ENCODE peak calls at places on chromosomes 4 and X, in six cellular contexts. One of them, this sample, is unnamed.

GRCh38 chr4:182145360-182145905 is 97.8 kb upstream of the TENM3 start:
- DNase-seq in OCI-LY7: no peak
- DNase-seq in right atrium auricular region: no peak
- DNase-seq in hepatocyte: peak; percentile 16
- DNase-seq in ovary: no peak
- DNase-seq in foreskin keratinocyte: peak; percentile 26
- DNase-seq in this sample: no peak

GRCh38 chr4:107349266-107349665 is 313.2 kb upstream of the DKK2 start:
- DNase-seq in OCI-LY7: no peak
- DNase-seq in right atrium auricular region: no peak
- DNase-seq in hepatocyte: no peak
- DNase-seq in ovary: no peak
- DNase-seq in foreskin keratinocyte: no peak
- DNase-seq in this sample: no peak

GRCh38 chr4:56668267-56668666 is 12.8 kb downstream of the HOPX start:
- DNase-seq in OCI-LY7: peak; percentile 56
- DNase-seq in right atrium auricular region: no peak
- DNase-seq in hepatocyte: no peak
- DNase-seq in ovary: no peak
- DNase-seq in foreskin keratinocyte: no peak
- DNase-seq in this sample: no peak

GRCh38 chr4:76977731-76978350 is 28.3 kb downstream of the SEPTIN11 start:
- DNase-seq in OCI-LY7: no peak
- DNase-seq in right atrium auricular region: no peak
- DNase-seq in hepatocyte: no peak
- DNase-seq in ovary: no peak
- DNase-seq in foreskin keratinocyte: no peak
- DNase-seq in this sample: peak; percentile 50

GRCh38 chr4:184282251-184282713 is 64.6 kb upstream of the ENPP6 start:
- DNase-seq in OCI-LY7: peak; percentile 87
- DNase-seq in right atrium auricular region: peak; percentile 58
- DNase-seq in hepatocyte: peak; percentile 43
- DNase-seq in ovary: no peak
- DNase-seq in foreskin keratinocyte: peak; percentile 58
- DNase-seq in this sample: no peak

GRCh38 chr4:46442963-46443362 is 53.0 kb upstream of the GABRA2 start:
- DNase-seq in OCI-LY7: no peak
- DNase-seq in right atrium auricular region: no peak
- DNase-seq in hepatocyte: no peak
- DNase-seq in ovary: no peak
- DNase-seq in foreskin keratinocyte: peak; percentile 32
- DNase-seq in this sample: no peak

GRCh38 chr4:108878781-108879180 is 115.9 kb upstream of the ETNPPL start:
- DNase-seq in OCI-LY7: no peak
- DNase-seq in right atrium auricular region: no peak
- DNase-seq in hepatocyte: no peak
- DNase-seq in ovary: no peak
- DNase-seq in foreskin keratinocyte: no peak
- DNase-seq in this sample: no peak

GRCh38 chr4:143358923-143359694 is 22.4 kb downstream of the GAB1 start:
- DNase-seq in OCI-LY7: peak; percentile 91
- DNase-seq in right atrium auricular region: no peak
- DNase-seq in hepatocyte: peak; percentile 80
- DNase-seq in ovary: no peak
- DNase-seq in foreskin keratinocyte: peak; percentile 78
- DNase-seq in this sample: no peak

GRCh38 chrX:53447441-53447840 is 13.3 kb upstream of the HSD17B10 start:
- DNase-seq in OCI-LY7: no peak
- DNase-seq in right atrium auricular region: no peak
- DNase-seq in hepatocyte: no peak
- DNase-seq in ovary: no peak
- DNase-seq in foreskin keratinocyte: no peak
- DNase-seq in this sample: no peak

GRCh38 chrX:128973033-128973432 is 550.3 kb downstream of the SMARCA1 start:
- DNase-seq in OCI-LY7: peak; percentile 4
- DNase-seq in right atrium auricular region: no peak
- DNase-seq in hepatocyte: no peak
- DNase-seq in ovary: no peak
- DNase-seq in foreskin keratinocyte: no peak
- DNase-seq in this sample: no peak

GRCh38 chr4:56433280-56433679 is 2.1 kb downstream of the PPAT start:
- DNase-seq in OCI-LY7: no peak
- DNase-seq in right atrium auricular region: no peak
- DNase-seq in hepatocyte: no peak
- DNase-seq in ovary: no peak
- DNase-seq in foreskin keratinocyte: no peak
- DNase-seq in this sample: no peak

GRCh38 chrX:71871367-71871766 is 39.3 kb upstream of the NHSL2 start:
- DNase-seq in OCI-LY7: no peak
- DNase-seq in right atrium auricular region: no peak
- DNase-seq in hepatocyte: no peak
- DNase-seq in ovary: no peak
- DNase-seq in foreskin keratinocyte: peak; percentile 16
- DNase-seq in this sample: no peak

GRCh38 chr4:186942745-186943606 is 219.3 kb upstream of the FAT1 start:
- DNase-seq in OCI-LY7: peak; percentile 65
- DNase-seq in right atrium auricular region: no peak
- DNase-seq in hepatocyte: peak; percentile 59
- DNase-seq in ovary: peak; percentile 18
- DNase-seq in foreskin keratinocyte: no peak
- DNase-seq in this sample: no peak

GRCh38 chrX:124240422-124240821 is 92.0 kb upstream of the TEX13D start:
- DNase-seq in OCI-LY7: no peak
- DNase-seq in right atrium auricular region: no peak
- DNase-seq in hepatocyte: no peak
- DNase-seq in ovary: no peak
- DNase-seq in foreskin keratinocyte: no peak
- DNase-seq in this sample: no peak

GRCh38 chr4:40722576-40723161 is 27.1 kb upstream of the NSUN7 start:
- DNase-seq in OCI-LY7: peak; percentile 29
- DNase-seq in right atrium auricular region: no peak
- DNase-seq in hepatocyte: peak; percentile 27
- DNase-seq in ovary: no peak
- DNase-seq in foreskin keratinocyte: peak; percentile 46
- DNase-seq in this sample: no peak

GRCh38 chr4:2250003-2250763 is 8.3 kb upstream of the HAUS3 start:
- DNase-seq in OCI-LY7: no peak
- DNase-seq in right atrium auricular region: peak; percentile 52
- DNase-seq in hepatocyte: peak; percentile 2
- DNase-seq in ovary: peak; percentile 7
- DNase-seq in foreskin keratinocyte: no peak
- DNase-seq in this sample: no peak

GRCh38 chr4:153533387-153533786 is 67.2 kb downstream of the TMEM131L start:
- DNase-seq in OCI-LY7: no peak
- DNase-seq in right atrium auricular region: no peak
- DNase-seq in hepatocyte: no peak
- DNase-seq in ovary: no peak
- DNase-seq in foreskin keratinocyte: no peak
- DNase-seq in this sample: no peak

GRCh38 chr4:152161676-152162330 is 374.1 kb downstream of the FBXW7 start:
- DNase-seq in OCI-LY7: no peak
- DNase-seq in right atrium auricular region: no peak
- DNase-seq in hepatocyte: no peak
- DNase-seq in ovary: no peak
- DNase-seq in foreskin keratinocyte: no peak
- DNase-seq in this sample: no peak

GRCh38 chr4:112765317-112765989 is 128.5 kb downstream of the LARP7 start:
- DNase-seq in OCI-LY7: peak; percentile 65
- DNase-seq in right atrium auricular region: no peak
- DNase-seq in hepatocyte: peak; percentile 40
- DNase-seq in ovary: no peak
- DNase-seq in foreskin keratinocyte: no peak
- DNase-seq in this sample: no peak

GRCh38 chrX:63471004-63471403 is 119.9 kb upstream of the SPIN4 start:
- DNase-seq in OCI-LY7: no peak
- DNase-seq in right atrium auricular region: no peak
- DNase-seq in hepatocyte: no peak
- DNase-seq in ovary: no peak
- DNase-seq in foreskin keratinocyte: no peak
- DNase-seq in this sample: no peak

GRCh38 chrX:20317873-20318272 is 51.2 kb upstream of the RPS6KA3 start:
- DNase-seq in OCI-LY7: no peak
- DNase-seq in right atrium auricular region: no peak
- DNase-seq in hepatocyte: no peak
- DNase-seq in ovary: no peak
- DNase-seq in foreskin keratinocyte: no peak
- DNase-seq in this sample: no peak

GRCh38 chr4:4575284-4576211 is 33.7 kb upstream of the STX18 start:
- DNase-seq in OCI-LY7: no peak
- DNase-seq in right atrium auricular region: no peak
- DNase-seq in hepatocyte: peak; percentile 86
- DNase-seq in ovary: peak; percentile 51
- DNase-seq in foreskin keratinocyte: no peak
- DNase-seq in this sample: no peak

GRCh38 chr4:129254526-129254925 is 158.6 kb downstream of the C4orf33 start:
- DNase-seq in OCI-LY7: no peak
- DNase-seq in right atrium auricular region: no peak
- DNase-seq in hepatocyte: no peak
- DNase-seq in ovary: no peak
- DNase-seq in foreskin keratinocyte: no peak
- DNase-seq in this sample: no peak

GRCh38 chr4:177573487-177573886 is 131.2 kb upstream of the AGA start:
- DNase-seq in OCI-LY7: no peak
- DNase-seq in right atrium auricular region: no peak
- DNase-seq in hepatocyte: no peak
- DNase-seq in ovary: no peak
- DNase-seq in foreskin keratinocyte: peak; percentile 79
- DNase-seq in this sample: peak; percentile 74

GRCh38 chr4:2261853-2262144 is at the start of gene MXD4:
- DNase-seq in OCI-LY7: no peak
- DNase-seq in right atrium auricular region: no peak
- DNase-seq in hepatocyte: no peak
- DNase-seq in ovary: no peak
- DNase-seq in foreskin keratinocyte: no peak
- DNase-seq in this sample: no peak

GRCh38 chrX:86830685-86831084 is 682.4 kb downstream of the DACH2 start:
- DNase-seq in OCI-LY7: no peak
- DNase-seq in right atrium auricular region: no peak
- DNase-seq in hepatocyte: no peak
- DNase-seq in ovary: no peak
- DNase-seq in foreskin keratinocyte: no peak
- DNase-seq in this sample: no peak

GRCh38 chrX:41984628-41985027 is 61.3 kb upstream of the CASK start:
- DNase-seq in OCI-LY7: no peak
- DNase-seq in right atrium auricular region: no peak
- DNase-seq in hepatocyte: peak; percentile 37
- DNase-seq in ovary: no peak
- DNase-seq in foreskin keratinocyte: peak; percentile 40
- DNase-seq in this sample: no peak

GRCh38 chr4:39446842-39447573 is 11.7 kb downstream of the RPL9 start:
- DNase-seq in OCI-LY7: no peak
- DNase-seq in right atrium auricular region: peak; percentile 69
- DNase-seq in hepatocyte: peak; percentile 73
- DNase-seq in ovary: peak; percentile 39
- DNase-seq in foreskin keratinocyte: peak; percentile 38
- DNase-seq in this sample: no peak

DNA sequence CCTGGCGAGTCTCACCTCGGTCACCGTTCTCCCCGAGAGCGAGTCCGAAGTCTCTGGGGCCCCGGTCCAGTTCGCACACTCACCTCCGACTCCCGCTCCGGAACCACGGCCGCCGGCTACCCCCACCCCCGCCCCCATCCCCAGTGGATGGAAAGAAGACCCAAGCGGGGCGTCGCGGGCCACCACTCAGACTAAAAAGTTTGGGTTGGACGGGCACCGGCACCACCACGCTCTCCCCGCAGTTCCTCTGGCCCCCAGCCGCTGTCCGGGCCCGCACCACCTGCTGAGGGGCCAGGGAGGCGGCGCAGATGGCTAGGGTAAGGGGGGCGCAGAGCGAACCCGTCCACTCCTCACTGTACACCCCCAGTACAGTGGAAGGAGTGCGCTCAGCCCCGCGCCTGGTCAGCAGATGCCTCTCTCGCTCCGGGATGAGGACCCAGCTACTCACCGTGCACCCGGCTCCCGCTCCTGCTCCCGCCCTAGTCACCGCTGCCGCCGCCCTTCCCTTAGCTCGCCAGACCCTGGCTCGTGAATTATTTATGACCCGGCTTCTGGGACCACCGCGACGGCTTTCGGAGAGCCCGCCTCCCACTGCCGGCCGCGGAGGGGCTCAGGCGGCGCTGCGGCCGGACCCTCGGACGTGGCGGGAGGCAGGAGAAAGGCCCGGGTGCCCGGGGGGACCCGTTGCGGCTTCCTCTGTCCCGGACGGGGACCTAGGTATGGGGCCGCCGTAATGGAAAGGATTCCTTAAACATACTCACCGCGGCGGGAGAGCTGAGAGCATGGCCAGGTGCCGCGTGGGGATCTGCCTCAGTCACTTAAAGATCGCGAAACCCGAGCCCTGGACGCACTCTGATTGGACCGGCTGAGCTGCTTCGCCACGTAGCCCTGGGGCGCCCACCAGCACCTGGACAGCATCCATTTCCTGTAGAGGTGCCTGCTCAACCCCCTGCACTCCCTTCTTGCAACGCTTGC is at the start of gene PROM1:
- DNase-seq in OCI-LY7: no peak
- DNase-seq in right atrium auricular region: no peak
- DNase-seq in hepatocyte: peak; percentile 57
- DNase-seq in ovary: no peak
- DNase-seq in foreskin keratinocyte: no peak
- DNase-seq in this sample: no peak
- H3K27ac ChIP-seq in OCI-LY7: no peak within 1 kb of the TSS
- H3K27ac ChIP-seq in right atrium auricular region: no peak within 1 kb of the TSS
- H3K27ac ChIP-seq in hepatocyte: no peak within 1 kb of the TSS
- H3K27ac ChIP-seq in ovary: no peak within 1 kb of the TSS
- H3K27ac ChIP-seq in foreskin keratinocyte: no peak within 1 kb of the TSS
- H3K27ac ChIP-seq in this sample: no peak within 1 kb of the TSS

GRCh38 chr4:3514806-3515421 is 17.3 kb downstream of the LRPAP1 start:
- DNase-seq in OCI-LY7: no peak
- DNase-seq in right atrium auricular region: no peak
- DNase-seq in hepatocyte: no peak
- DNase-seq in ovary: no peak
- DNase-seq in foreskin keratinocyte: no peak
- DNase-seq in this sample: no peak
- TF ChIP-seq CTCF in OCI-LY7: peak; percentile 48
- TF ChIP-seq CTCF in right atrium auricular region: peak; percentile 43
- TF ChIP-seq CTCF in hepatocyte: peak; percentile 15
- TF ChIP-seq CTCF in ovary: no peak
- TF ChIP-seq CTCF in foreskin keratinocyte: peak; percentile 48
- TF ChIP-seq CTCF in this sample: peak; percentile 34

DNA sequence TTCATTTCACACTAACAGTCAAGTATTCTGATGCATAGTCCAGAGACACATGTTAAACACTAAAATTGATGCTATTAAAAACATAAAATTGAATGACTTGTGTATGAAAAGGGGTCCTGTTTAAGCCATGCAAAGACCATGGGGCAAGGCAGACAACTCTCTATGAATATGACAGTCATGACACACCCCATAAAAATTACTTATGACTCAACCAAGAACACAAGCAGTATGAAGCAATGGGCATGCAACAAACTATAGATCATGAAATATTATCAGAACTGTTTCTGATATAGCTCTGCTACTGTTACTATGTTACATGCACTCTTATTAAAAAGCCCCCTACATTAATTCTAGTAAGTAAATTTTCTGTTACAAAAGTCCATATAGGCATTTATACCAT is 57.5 kb upstream of the ZCCHC13 start:
- DNase-seq in OCI-LY7: no peak
- DNase-seq in right atrium auricular region: no peak
- DNase-seq in hepatocyte: no peak
- DNase-seq in ovary: no peak
- DNase-seq in foreskin keratinocyte: no peak
- DNase-seq in this sample: no peak
- H3K27ac ChIP-seq in OCI-LY7: no peak overlapping the region
- H3K27ac ChIP-seq in right atrium auricular region: no peak overlapping the region
- H3K27ac ChIP-seq in hepatocyte: no peak overlapping the region
- H3K27ac ChIP-seq in ovary: no peak overlapping the region
- H3K27ac ChIP-seq in foreskin keratinocyte: no peak overlapping the region
- H3K27ac ChIP-seq in this sample: no peak overlapping the region

GRCh38 chr4:3340703-3341088 is 47.9 kb downstream of the RGS12 start:
- DNase-seq in OCI-LY7: no peak
- DNase-seq in right atrium auricular region: peak; percentile 57
- DNase-seq in hepatocyte: no peak
- DNase-seq in ovary: no peak
- DNase-seq in foreskin keratinocyte: no peak
- DNase-seq in this sample: no peak
- TF ChIP-seq CTCF in OCI-LY7: no peak
- TF ChIP-seq CTCF in right atrium auricular region: peak; percentile 55
- TF ChIP-seq CTCF in hepatocyte: no peak
- TF ChIP-seq CTCF in ovary: no peak
- TF ChIP-seq CTCF in foreskin keratinocyte: peak; percentile 24
- TF ChIP-seq CTCF in this sample: no peak